ENCODE peak calls at places on chromosomes 6 and 20, in five cellular contexts. M is left colon; O is H54; H is naive thymus-derived CD4-positive, alpha-beta T cell; F is hippocampal formation. D is an unnamed sample.

GRCh38 chr6:50824505-50824904 is 5.8 kb downstream of the TFAP2B start:
- DNase-seq in M (no peak), F (no peak), H (no peak), O (no peak), D (no peak)

GRCh38 chr6:17869010-17869752 is 118.3 kb downstream of the KIF13A start:
- DNase-seq in O (no peak), F (peak), H (no peak), M (no peak), D (peak)

GRCh38 chr20:6395695-6396094 is 272.9 kb upstream of the FERMT1 start:
- DNase-seq in O (no peak), F (no peak), M (no peak), H (no peak), D (peak)

GRCh38 chr6:14068133-14068532 is 49.4 kb upstream of the CD83 start:
- DNase-seq in M (no peak), O (peak), H (no peak), F (no peak), D (peak)

GRCh38 chr6:165049362-165049761 is 260.0 kb downstream of the C6orf118 start:
- DNase-seq in M (peak), H (no peak), O (no peak), F (peak), D (no peak)

GRCh38 chr6:34526241-34526972 is 29.7 kb downstream of the SPDEF start:
- DNase-seq in M (no peak), H (no peak), F (no peak), O (no peak), D (no peak)

GRCh38 chr6:41455818-41456217 is 90.4 kb upstream of the FOXP4 start:
- DNase-seq in F (no peak), O (no peak), H (no peak), M (no peak), D (no peak)

GRCh38 chr6:113599444-113599843 is 257.7 kb upstream of the MARCKS start:
- DNase-seq in H (no peak), O (no peak), F (no peak), M (no peak), D (no peak)

GRCh38 chr20:58706150-58706892 is 13.7 kb downstream of the NPEPL1 start:
- DNase-seq in O (no peak), F (no peak), H (no peak), M (no peak), D (no peak)

GRCh38 chr6:160133441-160134336 is 12.1 kb downstream of the SLC22A1 start:
- DNase-seq in F (no peak), M (no peak), H (no peak), O (no peak), D (no peak)

GRCh38 chr6:143549630-143550268 is 38.2 kb upstream of the FUCA2 start:
- DNase-seq in M (no peak), H (no peak), O (no peak), F (no peak), D (no peak)

GRCh38 chr6:161561938-161562337 is 288.1 kb upstream of the AGPAT4 start:
- DNase-seq in O (no peak), F (no peak), M (no peak), H (no peak), D (no peak)

GRCh38 chr20:9319687-9320384 is 194.6 kb upstream of the LAMP5 start:
- DNase-seq in O (no peak), F (no peak), H (no peak), M (no peak), D (no peak)

GRCh38 chr20:18719426-18719825 is 94.2 kb upstream of the SCP2D1 start:
- DNase-seq in F (no peak), O (no peak), M (no peak), H (no peak), D (peak)